ENCODE peak calls at places on chromosome 22, in nine cellular contexts. One of them, this sample, is unnamed.

GRCh38 chr22:27252282-27253049 is 549.1 kb downstream of the MN1 start:
- DNase-seq in sigmoid colon: peak; percentile 87
- DNase-seq in CD4-positive, alpha-beta T cell: no peak
- DNase-seq in choroid plexus epithelial cell: peak; percentile 91
- DNase-seq in EL: peak; percentile 80
- DNase-seq in stimulated activated CD4-positive, alpha-beta T cell treated with anti-CD3 and anti-CD28 coated beads, Interleukin-2, amount 100 ng/mL, for 24 hours: no peak
- DNase-seq in mammary epithelial cell: peak; percentile 75
- DNase-seq in activated T-cell treated with anti-CD3 and anti-CD28 coated beads, Interleukin-2, amount 50 U/mL, for 1 hour: no peak
- DNase-seq in AG10803: peak; percentile 89
- DNase-seq in this sample: no peak

GRCh38 chr22:29306830-29307657 is 594 bp downstream of the GAS2L1 start:
- DNase-seq in sigmoid colon: peak; percentile 91
- DNase-seq in CD4-positive, alpha-beta T cell: no peak
- DNase-seq in choroid plexus epithelial cell: peak; percentile 85
- DNase-seq in EL: peak; percentile 82
- DNase-seq in stimulated activated CD4-positive, alpha-beta T cell treated with anti-CD3 and anti-CD28 coated beads, Interleukin-2, amount 100 ng/mL, for 24 hours: peak; percentile 44
- DNase-seq in mammary epithelial cell: peak; percentile 76
- DNase-seq in activated T-cell treated with anti-CD3 and anti-CD28 coated beads, Interleukin-2, amount 50 U/mL, for 1 hour: peak; percentile 46
- DNase-seq in AG10803: peak; percentile 71
- DNase-seq in this sample: peak; percentile 87

GRCh38 chr22:24417200-24417599 is 10.2 kb upstream of the ADORA2A start:
- DNase-seq in sigmoid colon: peak; percentile 48
- DNase-seq in CD4-positive, alpha-beta T cell: no peak
- DNase-seq in choroid plexus epithelial cell: no peak
- DNase-seq in EL: no peak
- DNase-seq in stimulated activated CD4-positive, alpha-beta T cell treated with anti-CD3 and anti-CD28 coated beads, Interleukin-2, amount 100 ng/mL, for 24 hours: no peak
- DNase-seq in mammary epithelial cell: no peak
- DNase-seq in activated T-cell treated with anti-CD3 and anti-CD28 coated beads, Interleukin-2, amount 50 U/mL, for 1 hour: no peak
- DNase-seq in AG10803: no peak
- DNase-seq in this sample: no peak

GRCh38 chr22:37254206-37254866 is 10.3 kb upstream of the RAC2 start:
- DNase-seq in sigmoid colon: no peak
- DNase-seq in CD4-positive, alpha-beta T cell: no peak
- DNase-seq in choroid plexus epithelial cell: peak; percentile 85
- DNase-seq in EL: peak; percentile 84
- DNase-seq in stimulated activated CD4-positive, alpha-beta T cell treated with anti-CD3 and anti-CD28 coated beads, Interleukin-2, amount 100 ng/mL, for 24 hours: no peak
- DNase-seq in mammary epithelial cell: peak; percentile 76
- DNase-seq in activated T-cell treated with anti-CD3 and anti-CD28 coated beads, Interleukin-2, amount 50 U/mL, for 1 hour: no peak
- DNase-seq in AG10803: peak; percentile 51
- DNase-seq in this sample: peak; percentile 16

GRCh38 chr22:25448435-25449051 is 115.9 kb upstream of the GRK3 start:
- DNase-seq in sigmoid colon: no peak
- DNase-seq in CD4-positive, alpha-beta T cell: no peak
- DNase-seq in choroid plexus epithelial cell: peak; percentile 22
- DNase-seq in EL: peak; percentile 51
- DNase-seq in stimulated activated CD4-positive, alpha-beta T cell treated with anti-CD3 and anti-CD28 coated beads, Interleukin-2, amount 100 ng/mL, for 24 hours: peak; percentile 23
- DNase-seq in mammary epithelial cell: peak; percentile 12
- DNase-seq in activated T-cell treated with anti-CD3 and anti-CD28 coated beads, Interleukin-2, amount 50 U/mL, for 1 hour: peak; percentile 20
- DNase-seq in AG10803: peak; percentile 13
- DNase-seq in this sample: peak; percentile 31

GRCh38 chr22:41437198-41437597 is 9.4 kb downstream of the TOB2 start:
- DNase-seq in sigmoid colon: no peak
- DNase-seq in CD4-positive, alpha-beta T cell: no peak
- DNase-seq in choroid plexus epithelial cell: no peak
- DNase-seq in EL: no peak
- DNase-seq in stimulated activated CD4-positive, alpha-beta T cell treated with anti-CD3 and anti-CD28 coated beads, Interleukin-2, amount 100 ng/mL, for 24 hours: no peak
- DNase-seq in mammary epithelial cell: no peak
- DNase-seq in activated T-cell treated with anti-CD3 and anti-CD28 coated beads, Interleukin-2, amount 50 U/mL, for 1 hour: no peak
- DNase-seq in AG10803: no peak
- DNase-seq in this sample: peak; percentile 64

GRCh38 chr22:37215890-37216289 is 3.6 kb upstream of the SSTR3 start:
- DNase-seq in sigmoid colon: no peak
- DNase-seq in CD4-positive, alpha-beta T cell: no peak
- DNase-seq in choroid plexus epithelial cell: no peak
- DNase-seq in EL: no peak
- DNase-seq in stimulated activated CD4-positive, alpha-beta T cell treated with anti-CD3 and anti-CD28 coated beads, Interleukin-2, amount 100 ng/mL, for 24 hours: no peak
- DNase-seq in mammary epithelial cell: no peak
- DNase-seq in activated T-cell treated with anti-CD3 and anti-CD28 coated beads, Interleukin-2, amount 50 U/mL, for 1 hour: no peak
- DNase-seq in AG10803: no peak
- DNase-seq in this sample: no peak

GRCh38 chr22:42033263-42034181 is 34.9 kb downstream of the WBP2NL start:
- DNase-seq in sigmoid colon: no peak
- DNase-seq in CD4-positive, alpha-beta T cell: no peak
- DNase-seq in choroid plexus epithelial cell: no peak
- DNase-seq in EL: no peak
- DNase-seq in stimulated activated CD4-positive, alpha-beta T cell treated with anti-CD3 and anti-CD28 coated beads, Interleukin-2, amount 100 ng/mL, for 24 hours: no peak
- DNase-seq in mammary epithelial cell: no peak
- DNase-seq in activated T-cell treated with anti-CD3 and anti-CD28 coated beads, Interleukin-2, amount 50 U/mL, for 1 hour: no peak
- DNase-seq in AG10803: no peak
- DNase-seq in this sample: no peak

GRCh38 chr22:42814215-42814614 is 42.9 kb downstream of the ARFGAP3 start:
- DNase-seq in sigmoid colon: no peak
- DNase-seq in CD4-positive, alpha-beta T cell: no peak
- DNase-seq in choroid plexus epithelial cell: peak; percentile 16
- DNase-seq in EL: no peak
- DNase-seq in stimulated activated CD4-positive, alpha-beta T cell treated with anti-CD3 and anti-CD28 coated beads, Interleukin-2, amount 100 ng/mL, for 24 hours: no peak
- DNase-seq in mammary epithelial cell: no peak
- DNase-seq in activated T-cell treated with anti-CD3 and anti-CD28 coated beads, Interleukin-2, amount 50 U/mL, for 1 hour: no peak
- DNase-seq in AG10803: no peak
- DNase-seq in this sample: no peak

GRCh38 chr22:24706732-24707476 is 67.6 kb downstream of the PIWIL3 start:
- DNase-seq in sigmoid colon: no peak
- DNase-seq in CD4-positive, alpha-beta T cell: no peak
- DNase-seq in choroid plexus epithelial cell: no peak
- DNase-seq in EL: no peak
- DNase-seq in stimulated activated CD4-positive, alpha-beta T cell treated with anti-CD3 and anti-CD28 coated beads, Interleukin-2, amount 100 ng/mL, for 24 hours: no peak
- DNase-seq in mammary epithelial cell: no peak
- DNase-seq in activated T-cell treated with anti-CD3 and anti-CD28 coated beads, Interleukin-2, amount 50 U/mL, for 1 hour: no peak
- DNase-seq in AG10803: no peak
- DNase-seq in this sample: no peak

GRCh38 chr22:21634844-21635243 is 2.3 kb downstream of the CCDC116 start:
- DNase-seq in sigmoid colon: no peak
- DNase-seq in CD4-positive, alpha-beta T cell: no peak
- DNase-seq in choroid plexus epithelial cell: no peak
- DNase-seq in EL: no peak
- DNase-seq in stimulated activated CD4-positive, alpha-beta T cell treated with anti-CD3 and anti-CD28 coated beads, Interleukin-2, amount 100 ng/mL, for 24 hours: no peak
- DNase-seq in mammary epithelial cell: no peak
- DNase-seq in activated T-cell treated with anti-CD3 and anti-CD28 coated beads, Interleukin-2, amount 50 U/mL, for 1 hour: no peak
- DNase-seq in AG10803: no peak
- DNase-seq in this sample: no peak

This sample was measured in adrenal gland.